ENCODE peak calls at places on chromosome 14, in seven cellular contexts. Y is CD8-positive, alpha-beta memory T cell; V is heart left ventricle; J is mammary epithelial cell; C is aorta; P is naive thymus-derived CD4-positive, alpha-beta T cell; B is H9. U is an unnamed sample. For H3K4me1, the result is how much of the 10 kb centered on the place peaks cover.

GRCh38 chr14:77482422-77482821 is 16.2 kb downstream of the ISM2 start:
- DNase-seq in Y (no peak), V (no peak), J (no peak), C (no peak), P (no peak), B (no peak), U (no peak)

GRCh38 chr14:75578099-75578785 is at the start of gene FLVCR2:
- DNase-seq in Y (peak), V (peak), J (peak), C (peak), P (peak), B (peak), U (peak)

GRCh38 chr14:76784881-76785280 is 23.6 kb downstream of the VASH1 start:
- DNase-seq in Y (peak), V (peak), J (peak), C (peak), P (peak), B (peak), U (peak)

GRCh38 chr14:79842270-79842669 is 369.0 kb downstream of the DIO2 start:
- DNase-seq in Y (no peak), V (peak), J (peak), C (peak), P (no peak), B (no peak), U (no peak)

GRCh38 chr14:83706555-83706954 is 1823.4 kb upstream of the FLRT2 start:
- DNase-seq in Y (no peak), V (no peak), J (no peak), C (no peak), P (no peak), B (peak), U (no peak)

GRCh38 chr14:61388173-61388975 is 67.0 kb downstream of the PRKCH start:
- DNase-seq in Y (peak), V (no peak), J (peak), C (no peak), P (peak), B (no peak), U (no peak)

GRCh38 chr14:50854521-50854920 is 17.3 kb upstream of the ABHD12B start:
- DNase-seq in Y (no peak), V (no peak), J (no peak), C (no peak), P (no peak), B (no peak), U (no peak)

GRCh38 chr14:99213101-99213500 is 58.9 kb downstream of the BCL11B start:
- DNase-seq in Y (peak), V (no peak), J (no peak), C (peak), P (no peak), B (no peak), U (no peak)

GRCh38 chr14:28652782-28653181 is 113.8 kb upstream of the FOXG1 start:
- DNase-seq in Y (no peak), V (no peak), J (peak), C (no peak), P (no peak), B (no peak), U (no peak)

GRCh38 chr14:99735189-99736135 is 51.4 kb downstream of the CYP46A1 start:
- DNase-seq in Y (peak), V (no peak), J (no peak), C (peak), P (no peak), B (no peak), U (peak)

GRCh38 chr14:51394804-51395203 is 154.8 kb downstream of the TMX1 start:
- DNase-seq in Y (no peak), V (no peak), J (peak), C (no peak), P (no peak), B (no peak), U (no peak)

GRCh38 chr14:23435540-23436326 is at the start of gene MYH7:
- DNase-seq in Y (no peak), V (peak), J (no peak), C (no peak), P (peak), B (peak), U (no peak)

GRCh38 chr14:68157971-68158371 is 338.4 kb downstream of the RAD51B start:
- DNase-seq in Y (no peak), V (no peak), J (peak), C (no peak), P (no peak), B (no peak), U (no peak)

GRCh38 chr14:71108398-71109114 is 201.3 kb downstream of the PCNX1 start:
- DNase-seq in Y (no peak), V (no peak), J (no peak), C (no peak), P (no peak), B (no peak), U (no peak)

GRCh38 chr14:64990291-64990690 is 3.6 kb downstream of the FNTB start:
- DNase-seq in Y (no peak), V (no peak), J (no peak), C (no peak), P (no peak), B (no peak), U (no peak)

GRCh38 chr14:81384900-81385299 is 15.2 kb downstream of the STON2 start:
- DNase-seq in Y (no peak), V (no peak), J (peak), C (no peak), P (no peak), B (no peak), U (no peak)

GRCh38 chr14:63860146-63860545 is 7.3 kb downstream of the SYNE2 start:
- DNase-seq in Y (no peak), V (no peak), J (no peak), C (no peak), P (no peak), B (no peak), U (no peak)

GRCh38 chr14:24338843-24339242 is 948 bp downstream of the RIPK3 start:
- DNase-seq in Y (no peak), V (no peak), J (no peak), C (no peak), P (no peak), B (no peak), U (no peak)

GRCh38 chr14:56122306-56122705 is 4.1 kb downstream of the PELI2 start:
- DNase-seq in Y (no peak), V (no peak), J (no peak), C (no peak), P (no peak), B (no peak), U (no peak)

GRCh38 chr14:38145142-38145541 is 62.6 kb upstream of the SSTR1 start:
- DNase-seq in Y (no peak), V (no peak), J (no peak), C (no peak), P (no peak), B (no peak), U (no peak)

GRCh38 chr14:69694730-69695663 is 71.9 kb upstream of the SRSF5 start:
- DNase-seq in Y (no peak), V (no peak), J (peak), C (no peak), P (no peak), B (no peak), U (no peak)

GRCh38 chr14:38080696-38081095 is 127.0 kb upstream of the SSTR1 start:
- DNase-seq in Y (no peak), V (no peak), J (no peak), C (no peak), P (no peak), B (no peak), U (no peak)

GRCh38 chr14:46058964-46059580 is 592.5 kb downstream of the RPL10L start:
- DNase-seq in Y (no peak), V (no peak), J (no peak), C (no peak), P (no peak), B (no peak), U (no peak)

GRCh38 chr14:91270619-91271018 is 26.1 kb upstream of the GPR68 start:
- DNase-seq in Y (no peak), V (no peak), J (no peak), C (no peak), P (no peak), B (no peak), U (no peak)

GRCh38 chr14:69315302-69315701 is 55.3 kb downstream of the GALNT16 start:
- DNase-seq in Y (no peak), V (no peak), J (no peak), C (no peak), P (peak), B (no peak), U (no peak)

GRCh38 chr14:36766974-36767373 is 105.3 kb downstream of the PAX9 start:
- DNase-seq in Y (no peak), V (no peak), J (no peak), C (no peak), P (no peak), B (no peak), U (no peak)

GRCh38 chr14:96792003-96792402 is 5.2 kb upstream of the VRK1 start:
- DNase-seq in Y (no peak), V (no peak), J (peak), C (no peak), P (no peak), B (no peak), U (no peak)

GRCh38 chr14:75254381-75254821 is 24.2 kb upstream of the FOS start:
- DNase-seq in Y (no peak), V (peak), J (peak), C (peak), P (no peak), B (no peak), U (peak)

GRCh38 chr14:45426685-45427282 is 173.8 kb upstream of the MIS18BP1 start:
- DNase-seq in Y (no peak), V (no peak), J (peak), C (no peak), P (no peak), B (peak), U (no peak)

GRCh38 chr14:77014004-77014604 is 14.4 kb downstream of the IRF2BPL start:
- DNase-seq in Y (no peak), V (peak), J (no peak), C (peak), P (no peak), B (no peak), U (no peak)

DNA sequence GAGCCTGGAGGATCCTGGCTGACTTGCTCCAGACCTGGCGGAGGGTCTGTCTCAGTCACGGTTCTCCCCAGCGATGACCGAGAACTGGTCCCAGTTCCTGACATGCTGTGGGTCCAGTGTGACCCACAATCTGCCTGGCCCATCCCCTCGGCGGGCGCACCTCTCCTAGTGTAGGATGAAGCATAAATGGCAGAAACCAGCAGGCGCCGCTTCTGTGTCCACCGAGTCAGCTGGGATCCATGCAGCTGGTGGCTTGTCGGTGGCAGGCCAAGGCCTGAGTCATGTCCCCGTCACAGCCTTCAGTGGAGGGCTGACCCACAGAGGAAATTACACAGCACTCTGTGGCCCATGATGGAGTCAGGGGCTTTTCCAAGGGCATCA is 38.5 kb downstream of the NFKBIA start:
- DNase-seq in Y (no peak), V (no peak), J (no peak), C (peak), P (peak), B (no peak), U (no peak)
- H3K4me1 ChIP-seq in Y (under half), V (under half), J (under half), C (under half), P (under half), B (under half), U (under half)

GRCh38 chr14:72876021-72876709 is 17.7 kb downstream of the DPF3 start:
- DNase-seq in Y (no peak), V (no peak), J (no peak), C (no peak), P (no peak), B (no peak), U (no peak)

GRCh38 chr14:72878746-72879145 is 15.2 kb downstream of the DPF3 start:
- DNase-seq in Y (no peak), V (no peak), J (no peak), C (no peak), P (no peak), B (no peak), U (no peak)

GRCh38 chr14:72879431-72879830 is 14.5 kb downstream of the DPF3 start:
- DNase-seq in Y (no peak), V (no peak), J (no peak), C (no peak), P (no peak), B (no peak), U (no peak)

GRCh38 chr14:72880164-72880563 is 13.7 kb downstream of the DPF3 start:
- DNase-seq in Y (no peak), V (no peak), J (no peak), C (no peak), P (no peak), B (no peak), U (no peak)

DNA sequence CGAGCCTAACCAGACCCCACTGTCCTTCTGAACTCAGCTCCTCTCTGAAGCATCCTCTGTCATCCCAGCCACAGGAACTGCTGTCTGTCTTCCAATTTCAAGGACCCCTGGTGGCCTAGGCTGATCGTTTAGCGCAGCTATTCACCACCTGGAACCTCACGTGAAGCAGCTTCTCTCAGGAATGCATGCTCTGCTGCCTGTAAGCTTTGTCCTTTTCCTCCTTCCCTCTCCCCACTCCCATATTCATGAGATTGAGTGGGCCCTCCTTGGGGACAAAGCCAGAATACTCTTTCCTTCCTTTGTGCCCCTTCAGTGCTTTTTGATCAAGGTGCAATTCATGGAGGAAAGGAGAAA is 17.2 kb downstream of the DPF3 start:
- DNase-seq in Y (no peak), V (no peak), J (no peak), C (no peak), P (no peak), B (peak), U (no peak)
- H3K4me1 ChIP-seq in Y (under half), V (under half), J (under half), C (under half), P (under half), B (under half), U (under half)

DNA sequence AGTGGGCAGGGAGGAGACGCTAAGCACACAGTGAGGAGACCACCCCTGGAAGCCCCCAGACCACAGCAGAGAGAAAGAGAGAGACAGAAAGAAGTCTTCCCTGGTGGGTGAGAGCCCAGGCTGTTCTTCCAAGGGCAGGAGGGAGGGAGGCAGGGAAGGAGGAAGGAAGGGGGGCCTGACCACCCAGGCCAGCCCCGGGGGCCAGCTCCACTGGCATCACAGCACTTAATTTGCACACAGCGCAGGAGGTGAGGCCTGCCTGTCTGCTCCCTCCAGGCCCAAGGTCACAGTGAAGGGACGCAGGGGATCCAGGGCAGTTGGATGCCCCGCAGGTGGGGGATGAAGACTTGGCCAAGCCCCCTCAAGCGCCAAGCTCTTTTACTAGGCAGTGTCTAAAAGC is 141.9 kb upstream of the C14orf180 start:
- DNase-seq in Y (no peak), V (no peak), J (no peak), C (no peak), P (no peak), B (no peak), U (no peak)
- H3K4me1 ChIP-seq in Y (under half), V (under half), J (under half), C (under half), P (under half), B (under half), U (under half)

DNA sequence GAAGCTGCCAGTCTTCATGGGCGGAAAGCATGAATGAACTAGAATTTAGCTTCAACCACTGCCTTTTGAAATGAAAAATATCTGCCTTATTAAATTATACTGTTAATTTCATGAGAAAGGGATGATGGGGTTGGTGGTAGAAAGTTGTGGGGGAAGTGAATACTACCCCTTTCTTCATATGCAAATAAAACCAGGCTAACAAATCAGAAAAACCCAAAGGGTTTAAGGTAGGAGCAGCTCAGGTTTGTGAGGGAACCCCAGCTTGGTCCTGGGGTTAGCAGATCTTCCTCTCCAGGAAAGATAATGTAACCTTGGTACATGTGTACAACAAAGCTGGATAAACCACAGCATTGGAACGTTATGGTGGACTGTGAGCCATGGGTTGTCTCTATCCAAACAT is 84.0 kb downstream of the PPP2R5C start:
- DNase-seq in Y (no peak), V (no peak), J (no peak), C (no peak), P (no peak), B (no peak), U (no peak)
- H3K4me1 ChIP-seq in Y (half or more), V (half or more), J (under half), C (under half), P (half or more), B (under half), U (under half)

GRCh38 chr14:103545219-103545914 is 16.4 kb downstream of the TRMT61A start:
- DNase-seq in Y (no peak), V (peak), J (no peak), C (peak), P (no peak), B (no peak), U (no peak)
- H3K4me1 ChIP-seq in Y (under half), V (half or more), J (under half), C (under half), P (under half), B (under half), U (under half)

U was measured in Peyer's patch.